ENCODE peak calls at places on chromosomes 11 and 22, in eight cellular contexts. One of them, this sample, is unnamed.

GRCh38 chr22:17786435-17787158 is 12.3 kb upstream of the BID start:
- DNase-seq in body of pancreas: no peak
- DNase-seq in PC-9: no peak
- DNase-seq in transverse colon: peak
- DNase-seq in IMR-90: no peak
- DNase-seq in AG09319: no peak
- DNase-seq in breast epithelium: peak
- DNase-seq in AG09309: no peak
- DNase-seq in this sample: peak

GRCh38 chr11:3001496-3001895 is 9.4 kb upstream of the NAP1L4 start:
- DNase-seq in body of pancreas: peak
- DNase-seq in PC-9: no peak
- DNase-seq in transverse colon: no peak
- DNase-seq in IMR-90: no peak
- DNase-seq in AG09319: no peak
- DNase-seq in breast epithelium: peak
- DNase-seq in AG09309: no peak
- DNase-seq in this sample: no peak

GRCh38 chr11:37533087-37533486 is 935.1 kb upstream of the RAG2 start:
- DNase-seq in body of pancreas: no peak
- DNase-seq in PC-9: no peak
- DNase-seq in transverse colon: no peak
- DNase-seq in IMR-90: no peak
- DNase-seq in AG09319: no peak
- DNase-seq in breast epithelium: no peak
- DNase-seq in AG09309: no peak
- DNase-seq in this sample: no peak

GRCh38 chr22:36452473-36453265 is 28.8 kb downstream of the TXN2 start:
- DNase-seq in body of pancreas: no peak
- DNase-seq in PC-9: peak
- DNase-seq in transverse colon: no peak
- DNase-seq in IMR-90: no peak
- DNase-seq in AG09319: no peak
- DNase-seq in breast epithelium: no peak
- DNase-seq in AG09309: no peak
- DNase-seq in this sample: no peak

GRCh38 chr11:63762662-63763505 is 5.7 kb downstream of the ZFTA start:
- DNase-seq in body of pancreas: peak
- DNase-seq in PC-9: no peak
- DNase-seq in transverse colon: peak
- DNase-seq in IMR-90: no peak
- DNase-seq in AG09319: no peak
- DNase-seq in breast epithelium: no peak
- DNase-seq in AG09309: no peak
- DNase-seq in this sample: peak

GRCh38 chr11:60343094-60343704 is 16.1 kb downstream of the MS4A6E start:
- DNase-seq in body of pancreas: no peak
- DNase-seq in PC-9: no peak
- DNase-seq in transverse colon: no peak
- DNase-seq in IMR-90: no peak
- DNase-seq in AG09319: no peak
- DNase-seq in breast epithelium: no peak
- DNase-seq in AG09309: no peak
- DNase-seq in this sample: no peak

GRCh38 chr11:818396-819128 is at the start of gene PNPLA2:
- DNase-seq in body of pancreas: peak
- DNase-seq in PC-9: peak
- DNase-seq in transverse colon: peak
- DNase-seq in IMR-90: no peak
- DNase-seq in AG09319: no peak
- DNase-seq in breast epithelium: peak
- DNase-seq in AG09309: no peak
- DNase-seq in this sample: peak

GRCh38 chr11:32435152-32435480 is 223 bp downstream of the WT1 start:
- DNase-seq in body of pancreas: no peak
- DNase-seq in PC-9: no peak
- DNase-seq in transverse colon: no peak
- DNase-seq in IMR-90: no peak
- DNase-seq in AG09319: no peak
- DNase-seq in breast epithelium: no peak
- DNase-seq in AG09309: no peak
- DNase-seq in this sample: no peak

GRCh38 chr11:794766-795637 is 3.1 kb downstream of the SLC25A22 start:
- DNase-seq in body of pancreas: peak
- DNase-seq in PC-9: no peak
- DNase-seq in transverse colon: peak
- DNase-seq in IMR-90: no peak
- DNase-seq in AG09319: no peak
- DNase-seq in breast epithelium: no peak
- DNase-seq in AG09309: no peak
- DNase-seq in this sample: no peak

GRCh38 chr11:122556605-122557004 is 98.9 kb upstream of the UBASH3B start:
- DNase-seq in body of pancreas: peak
- DNase-seq in PC-9: no peak
- DNase-seq in transverse colon: peak
- DNase-seq in IMR-90: no peak
- DNase-seq in AG09319: no peak
- DNase-seq in breast epithelium: no peak
- DNase-seq in AG09309: no peak
- DNase-seq in this sample: peak

DNA sequence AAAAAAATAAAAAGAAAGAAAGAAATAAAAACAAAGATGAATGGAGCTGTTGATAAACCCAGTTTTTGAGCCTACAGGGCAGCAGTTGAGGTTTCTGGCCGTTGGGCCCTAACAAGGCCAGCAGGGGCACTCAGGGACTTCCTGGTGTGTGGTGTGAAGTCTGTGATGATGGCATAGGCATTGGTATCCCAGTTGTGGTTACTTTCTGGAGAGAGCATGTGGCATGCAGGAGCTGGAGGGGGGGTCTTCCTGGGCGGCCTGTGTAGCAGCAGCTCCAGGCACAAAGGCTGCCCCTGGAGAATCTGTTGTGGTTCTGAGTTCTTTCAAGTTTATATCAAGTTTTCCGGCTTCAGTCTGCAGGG is 2.0 kb upstream of the TXNRD2 start:
- DNase-seq in body of pancreas: peak
- DNase-seq in PC-9: no peak
- DNase-seq in transverse colon: no peak
- DNase-seq in IMR-90: peak
- DNase-seq in AG09319: no peak
- DNase-seq in breast epithelium: no peak
- DNase-seq in AG09309: peak
- DNase-seq in this sample: no peak
- TF ChIP-seq CTCF in body of pancreas: no peak
- TF ChIP-seq CTCF in PC-9: no peak
- TF ChIP-seq CTCF in transverse colon: no peak
- TF ChIP-seq CTCF in IMR-90: peak
- TF ChIP-seq CTCF in AG09319: no peak
- TF ChIP-seq CTCF in breast epithelium: no peak
- TF ChIP-seq CTCF in AG09309: peak
- TF ChIP-seq CTCF in this sample: no peak

GRCh38 chr22:33796494-33796893 is 123.8 kb downstream of the LARGE1 start:
- DNase-seq in body of pancreas: no peak
- DNase-seq in PC-9: no peak
- DNase-seq in transverse colon: no peak
- DNase-seq in IMR-90: no peak
- DNase-seq in AG09319: no peak
- DNase-seq in breast epithelium: no peak
- DNase-seq in AG09309: no peak
- DNase-seq in this sample: no peak
- TF ChIP-seq CTCF in body of pancreas: no peak
- TF ChIP-seq CTCF in PC-9: peak
- TF ChIP-seq CTCF in transverse colon: no peak
- TF ChIP-seq CTCF in IMR-90: no peak
- TF ChIP-seq CTCF in AG09319: no peak
- TF ChIP-seq CTCF in breast epithelium: no peak
- TF ChIP-seq CTCF in AG09309: no peak
- TF ChIP-seq CTCF in this sample: no peak

GRCh38 chr11:69208190-69209037 is 52.7 kb downstream of the SMIM38 start:
- DNase-seq in body of pancreas: no peak
- DNase-seq in PC-9: peak
- DNase-seq in transverse colon: no peak
- DNase-seq in IMR-90: no peak
- DNase-seq in AG09319: no peak
- DNase-seq in breast epithelium: no peak
- DNase-seq in AG09309: no peak
- DNase-seq in this sample: no peak
- TF ChIP-seq CTCF in body of pancreas: no peak
- TF ChIP-seq CTCF in PC-9: peak
- TF ChIP-seq CTCF in transverse colon: no peak
- TF ChIP-seq CTCF in IMR-90: no peak
- TF ChIP-seq CTCF in AG09319: no peak
- TF ChIP-seq CTCF in breast epithelium: no peak
- TF ChIP-seq CTCF in AG09309: no peak
- TF ChIP-seq CTCF in this sample: no peak

DNA sequence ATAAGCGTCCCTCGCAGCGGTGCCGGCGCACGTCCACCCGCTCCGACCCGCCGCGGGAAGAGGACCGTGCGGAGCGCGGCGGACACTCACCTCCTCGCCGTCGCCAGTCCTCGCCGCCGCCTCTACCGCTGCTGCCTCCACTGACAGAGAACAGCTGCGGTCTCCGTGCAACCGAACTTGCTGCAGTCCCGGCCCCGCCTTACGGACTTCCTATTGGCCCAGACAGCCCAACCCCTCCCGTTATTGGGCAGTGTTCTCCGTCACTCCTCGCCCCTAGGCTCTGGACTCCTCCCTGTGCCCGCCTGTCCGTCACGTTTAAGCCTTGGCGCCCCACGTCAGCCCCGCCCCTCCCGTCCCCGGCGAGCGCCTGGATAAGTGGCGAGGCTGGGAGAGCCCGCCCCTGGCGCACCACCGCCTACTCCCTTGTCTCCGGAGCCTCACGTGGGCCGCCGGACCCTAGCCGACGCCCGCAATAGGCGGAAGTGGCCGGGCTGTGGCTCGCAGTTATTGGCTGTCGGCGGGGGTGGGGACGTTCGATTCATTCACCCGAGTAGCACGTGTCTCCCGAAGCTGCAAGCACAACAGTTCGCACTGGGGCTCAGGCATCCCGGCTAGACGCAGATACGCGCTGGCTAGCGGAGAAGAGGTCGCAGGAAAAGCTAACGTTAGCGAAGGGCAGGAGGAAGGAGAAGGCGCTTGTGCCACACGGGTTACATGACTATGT is at the start of gene PC:
- DNase-seq in body of pancreas: peak
- DNase-seq in PC-9: peak
- DNase-seq in transverse colon: peak
- DNase-seq in IMR-90: peak
- DNase-seq in AG09319: peak
- DNase-seq in breast epithelium: peak
- DNase-seq in AG09309: peak
- DNase-seq in this sample: peak
- TF ChIP-seq CTCF in body of pancreas: no peak
- TF ChIP-seq CTCF in PC-9: no peak
- TF ChIP-seq CTCF in transverse colon: no peak
- TF ChIP-seq CTCF in IMR-90: no peak
- TF ChIP-seq CTCF in AG09319: no peak
- TF ChIP-seq CTCF in breast epithelium: no peak
- TF ChIP-seq CTCF in AG09309: no peak
- TF ChIP-seq CTCF in this sample: no peak

GRCh38 chr11:25734592-25735211 is 597.2 kb upstream of the ANO3 start:
- DNase-seq in body of pancreas: no peak
- DNase-seq in PC-9: no peak
- DNase-seq in transverse colon: no peak
- DNase-seq in IMR-90: peak
- DNase-seq in AG09319: no peak
- DNase-seq in breast epithelium: no peak
- DNase-seq in AG09309: no peak
- DNase-seq in this sample: no peak
- TF ChIP-seq CTCF in body of pancreas: no peak
- TF ChIP-seq CTCF in PC-9: peak
- TF ChIP-seq CTCF in transverse colon: no peak
- TF ChIP-seq CTCF in IMR-90: peak
- TF ChIP-seq CTCF in AG09319: peak
- TF ChIP-seq CTCF in breast epithelium: no peak
- TF ChIP-seq CTCF in AG09309: no peak
- TF ChIP-seq CTCF in this sample: no peak

DNA sequence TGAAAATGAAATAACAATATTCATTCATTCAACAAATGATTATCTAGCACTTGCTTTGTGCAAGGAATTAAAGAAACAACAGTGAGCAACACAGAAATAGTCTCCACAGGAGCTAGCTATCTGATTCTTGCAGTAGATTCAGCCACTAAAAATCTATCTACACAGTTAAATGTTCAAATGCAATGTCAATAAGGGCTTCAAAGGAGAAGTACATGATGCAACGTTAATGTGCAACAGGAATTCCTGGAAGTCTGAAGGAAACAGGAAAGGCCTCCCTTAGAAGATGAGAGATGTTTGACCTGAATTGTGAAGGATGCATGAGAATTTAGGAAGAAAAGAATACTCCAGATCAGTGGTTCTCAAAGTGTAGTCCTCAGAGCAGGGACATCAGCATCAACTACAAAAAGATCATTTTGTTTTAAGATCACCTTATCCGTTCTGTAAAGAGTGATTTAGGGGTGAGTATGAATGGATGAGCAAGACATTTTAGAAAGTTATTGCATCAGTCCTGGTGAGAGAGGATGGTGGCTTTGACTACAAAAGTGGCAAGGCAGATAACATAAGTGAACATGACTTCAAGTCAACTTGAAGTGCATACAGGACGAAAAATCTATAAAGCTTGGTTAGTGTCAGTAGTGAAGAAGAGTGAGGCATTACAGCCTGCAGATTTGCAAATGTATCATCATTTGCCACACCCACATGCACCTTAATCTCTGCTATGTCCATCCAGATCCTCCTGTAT is 96.0 kb downstream of the ETS1 start:
- DNase-seq in body of pancreas: no peak
- DNase-seq in PC-9: no peak
- DNase-seq in transverse colon: no peak
- DNase-seq in IMR-90: no peak
- DNase-seq in AG09319: no peak
- DNase-seq in breast epithelium: no peak
- DNase-seq in AG09309: no peak
- DNase-seq in this sample: no peak
- TF ChIP-seq CTCF in body of pancreas: no peak
- TF ChIP-seq CTCF in PC-9: no peak
- TF ChIP-seq CTCF in transverse colon: no peak
- TF ChIP-seq CTCF in IMR-90: no peak
- TF ChIP-seq CTCF in AG09319: no peak
- TF ChIP-seq CTCF in breast epithelium: no peak
- TF ChIP-seq CTCF in AG09309: no peak
- TF ChIP-seq CTCF in this sample: no peak